ENCODE peak calls at places on chromosome 22, in five cellular contexts. Z is right atrium auricular region, D is heart left ventricle, H is Caco-2, Y is nephron progenitor cell. R is an unnamed sample.

GRCh38 chr22:47842119-47842518 is 1079.7 kb downstream of the TBC1D22A start:
- DNase-seq in Y (no peak), Z (no peak), D (no peak), H (no peak), R (no peak)

GRCh38 chr22:36409911-36410756 is 22.4 kb upstream of the MYH9 start:
- DNase-seq in D (peak), Z (peak), Y (peak), H (peak), R (peak)

GRCh38 chr22:43953988-43954771 is 1.1 kb upstream of the SAMM50 start:
- DNase-seq in Y (no peak), H (no peak), D (no peak), Z (no peak), R (no peak)

GRCh38 chr22:36644333-36644757 is 59.2 kb downstream of the CACNG2 start:
- DNase-seq in Y (peak), Z (no peak), D (no peak), H (peak), R (no peak)

GRCh38 chr22:28429711-28430110 is 249.9 kb downstream of the TTC28 start:
- DNase-seq in D (no peak), Y (no peak), H (no peak), Z (no peak), R (no peak)

GRCh38 chr22:17580461-17581031 is 17.2 kb downstream of the SLC25A18 start:
- DNase-seq in H (no peak), Y (no peak), D (no peak), Z (no peak), R (no peak)

GRCh38 chr22:37626144-37626543 is 13.3 kb upstream of the SH3BP1 start:
- DNase-seq in H (no peak), D (peak), Y (no peak), Z (peak), R (no peak)

GRCh38 chr22:17258015-17258827 is 39.0 kb upstream of the ADA2 start:
- DNase-seq in Y (peak), D (no peak), H (peak), Z (no peak), R (no peak)

GRCh38 chr22:49820984-49821383 is 6.7 kb downstream of the BRD1 start:
- DNase-seq in Z (no peak), Y (no peak), D (no peak), H (no peak), R (no peak)
- TF ChIP-seq CTCF in Z (no peak), Y (no peak), D (no peak), H (no peak), R (no peak)

GRCh38 chr22:50399751-50400331 is 56.7 kb downstream of the PPP6R2 start:
- DNase-seq in Z (no peak), Y (peak), D (peak), H (peak), R (peak)
- TF ChIP-seq CTCF in Z (no peak), Y (peak), D (peak), H (peak), R (peak)

GRCh38 chr22:19359554-19360299 is 68.2 kb upstream of the CLTCL1 start:
- DNase-seq in Z (no peak), H (no peak), D (no peak), Y (no peak), R (no peak)
- TF ChIP-seq CTCF in Z (no peak), H (no peak), D (no peak), Y (no peak), R (no peak)

GRCh38 chr22:23305922-23306374 is 125.6 kb downstream of the BCR start:
- DNase-seq in H (no peak), Y (no peak), Z (peak), D (peak), R (no peak)
- TF ChIP-seq CTCF in H (no peak), Y (no peak), Z (no peak), D (no peak), R (no peak)

DNA sequence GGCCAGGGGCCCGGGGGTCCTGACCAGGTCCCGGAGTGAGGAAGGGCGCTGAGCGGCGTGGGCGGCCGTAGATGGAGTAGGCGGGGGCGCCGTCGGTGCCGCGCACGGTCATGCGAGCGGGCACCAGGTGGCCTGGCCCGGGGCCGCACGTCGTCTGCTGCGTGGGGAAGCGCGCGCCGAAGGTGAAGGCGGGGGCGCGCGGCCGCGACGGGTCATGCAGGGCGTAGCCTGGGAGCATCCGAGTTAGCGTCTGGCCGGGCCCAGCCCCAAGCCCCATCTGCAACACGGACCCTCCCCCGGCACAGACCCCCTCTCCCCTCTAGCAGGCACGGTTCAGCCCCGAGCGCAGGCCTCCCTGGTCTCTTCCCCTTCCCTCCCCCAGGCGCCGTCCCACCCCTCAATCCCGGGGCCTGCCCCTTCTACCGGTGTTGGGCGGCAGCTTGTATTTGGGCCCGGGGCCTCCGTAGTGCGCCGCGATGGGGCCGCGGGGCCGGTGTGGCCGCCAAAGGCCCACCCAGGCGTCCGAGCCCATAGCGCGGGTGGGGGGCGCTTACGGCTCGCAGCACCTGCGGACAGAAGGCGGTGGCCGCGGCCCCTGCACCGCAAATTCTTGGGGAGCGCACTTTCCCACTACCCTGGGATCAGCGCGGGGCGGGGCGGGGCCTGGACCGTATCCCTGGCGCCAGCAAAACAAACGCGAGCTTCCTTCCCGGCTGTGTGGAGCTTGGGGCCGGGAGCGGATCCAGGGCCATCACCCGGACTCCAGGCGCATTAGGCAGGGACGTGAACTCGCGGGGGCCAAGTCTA is 1.9 kb upstream of the TYMP start:
- DNase-seq in Y (peak), H (peak), Z (peak), D (peak), R (peak)
- TF ChIP-seq CTCF in Y (no peak), H (no peak), Z (no peak), D (no peak), R (no peak)

GRCh38 chr22:39224550-39224949 is 20.2 kb downstream of the PDGFB start:
- DNase-seq in Z (no peak), H (no peak), Y (no peak), D (no peak), R (no peak)
- TF ChIP-seq CTCF in Z (no peak), H (no peak), Y (no peak), D (no peak), R (no peak)

DNA sequence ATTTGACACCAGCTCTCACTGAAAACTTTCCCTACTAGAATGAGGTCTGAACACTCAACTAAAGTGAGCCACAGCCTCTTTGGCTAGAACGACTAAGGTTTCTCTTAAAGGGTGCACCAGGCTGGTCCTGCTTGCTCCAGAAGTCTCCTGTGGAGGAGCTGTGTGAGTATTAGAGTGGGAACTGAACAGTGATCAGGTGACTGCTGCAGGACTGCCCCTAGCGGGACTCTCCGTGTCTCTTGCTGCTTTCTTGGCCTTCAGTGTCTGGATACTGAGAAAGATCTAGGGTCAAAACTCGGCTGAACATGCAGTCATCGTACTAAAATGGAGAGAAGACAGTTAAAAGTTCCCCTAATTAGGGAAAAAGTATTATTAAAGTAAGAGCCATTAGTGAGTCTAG is 34.6 kb downstream of the FAM118A start:
- DNase-seq in Y (peak), D (no peak), Z (no peak), H (peak), R (no peak)
- TF ChIP-seq CTCF in Y (no peak), D (no peak), Z (no peak), H (peak), R (no peak)

GRCh38 chr22:33274214-33274828 is 216.1 kb upstream of the SYN3 start:
- DNase-seq in H (peak), D (no peak), Y (peak), Z (no peak), R (no peak)
- TF ChIP-seq CTCF in H (peak), D (no peak), Y (peak), Z (no peak), R (no peak)